ENCODE peak calls at places on chromosomes 13 and 19, in seven cellular contexts. R is psoas muscle, J is prostate gland, F is PC-3, N is fibroblast of mammary gland, E is BE2C, Q is hepatocyte. B is an unnamed sample.

GRCh38 chr13:104321756-104322155 is 1255.5 kb upstream of the SLC10A2 start:
- DNase-seq in R (no peak), J (no peak), F (no peak), N (no peak), E (no peak), Q (no peak), B (no peak)

GRCh38 chr19:57817976-57818375 is 3.3 kb upstream of the ZNF552 start:
- DNase-seq in R (no peak), J (no peak), F (no peak), N (no peak), E (no peak), Q (no peak), B (no peak)

GRCh38 chr13:52830946-52831345 is 17.5 kb downstream of the PCDH8 start:
- DNase-seq in R (no peak), J (no peak), F (peak), N (no peak), E (no peak), Q (no peak), B (no peak)

GRCh38 chr19:367963-368623 is 23.5 kb upstream of the MIER2 start:
- DNase-seq in R (no peak), J (no peak), F (no peak), N (no peak), E (no peak), Q (no peak), B (no peak)

GRCh38 chr19:45667620-45668341 is at the start of gene GIPR:
- DNase-seq in R (peak), J (no peak), F (peak), N (peak), E (peak), Q (peak), B (no peak)

GRCh38 chr19:16167055-16167454 is 6.3 kb downstream of the CIB3 start:
- DNase-seq in R (no peak), J (no peak), F (peak), N (no peak), E (no peak), Q (no peak), B (no peak)

GRCh38 chr13:37752156-37752555 is 117.4 kb downstream of the TRPC4 start:
- DNase-seq in R (no peak), J (no peak), F (no peak), N (no peak), E (no peak), Q (no peak), B (no peak)

GRCh38 chr13:104875008-104875762 is 1660.3 kb downstream of the EFNB2 start:
- DNase-seq in R (no peak), J (no peak), F (no peak), N (no peak), E (no peak), Q (no peak), B (no peak)

DNA sequence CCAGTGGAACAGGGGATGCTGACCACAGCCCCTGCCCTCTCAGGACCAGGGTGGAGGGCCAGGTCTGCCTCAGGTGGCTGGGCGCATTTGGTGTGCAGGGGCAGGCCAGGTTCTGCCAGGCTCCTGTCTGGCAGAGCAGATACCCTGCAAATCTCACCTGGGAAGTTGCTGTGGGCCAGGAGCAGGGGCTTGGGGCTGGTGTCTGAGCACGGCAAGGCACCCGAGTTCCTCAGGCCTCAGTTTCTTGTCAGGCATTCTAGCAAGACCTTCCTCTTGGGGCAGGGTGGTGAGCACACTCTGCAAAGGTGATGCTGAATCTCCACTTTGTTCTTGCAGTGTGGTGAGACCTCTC is 1.1 kb downstream of the CRTC1 start:
- DNase-seq in R (no peak), J (no peak), F (no peak), N (no peak), E (no peak), Q (no peak), B (no peak)
- H3K4me3 ChIP-seq in R (peak), J (peak), F (peak), N (no peak), E (peak), Q (no peak), B (peak)

GRCh38 chr13:97432917-97433726 is 847 bp upstream of the RAP2A start:
- DNase-seq in R (peak), J (peak), F (peak), N (peak), E (peak), Q (peak), B (peak)

GRCh38 chr13:97432232-97432916 is 1.6 kb upstream of the RAP2A start:
- DNase-seq in R (no peak), J (no peak), F (no peak), N (no peak), E (no peak), Q (no peak), B (no peak)

GRCh38 chr13:97434417-97435296 is 688 bp downstream of the RAP2A start:
- DNase-seq in R (peak), J (peak), F (peak), N (peak), E (peak), Q (no peak), B (no peak)

GRCh38 chr13:97435297-97435682 is 1.3 kb downstream of the RAP2A start:
- DNase-seq in R (no peak), J (no peak), F (no peak), N (no peak), E (no peak), Q (no peak), B (no peak)

DNA sequence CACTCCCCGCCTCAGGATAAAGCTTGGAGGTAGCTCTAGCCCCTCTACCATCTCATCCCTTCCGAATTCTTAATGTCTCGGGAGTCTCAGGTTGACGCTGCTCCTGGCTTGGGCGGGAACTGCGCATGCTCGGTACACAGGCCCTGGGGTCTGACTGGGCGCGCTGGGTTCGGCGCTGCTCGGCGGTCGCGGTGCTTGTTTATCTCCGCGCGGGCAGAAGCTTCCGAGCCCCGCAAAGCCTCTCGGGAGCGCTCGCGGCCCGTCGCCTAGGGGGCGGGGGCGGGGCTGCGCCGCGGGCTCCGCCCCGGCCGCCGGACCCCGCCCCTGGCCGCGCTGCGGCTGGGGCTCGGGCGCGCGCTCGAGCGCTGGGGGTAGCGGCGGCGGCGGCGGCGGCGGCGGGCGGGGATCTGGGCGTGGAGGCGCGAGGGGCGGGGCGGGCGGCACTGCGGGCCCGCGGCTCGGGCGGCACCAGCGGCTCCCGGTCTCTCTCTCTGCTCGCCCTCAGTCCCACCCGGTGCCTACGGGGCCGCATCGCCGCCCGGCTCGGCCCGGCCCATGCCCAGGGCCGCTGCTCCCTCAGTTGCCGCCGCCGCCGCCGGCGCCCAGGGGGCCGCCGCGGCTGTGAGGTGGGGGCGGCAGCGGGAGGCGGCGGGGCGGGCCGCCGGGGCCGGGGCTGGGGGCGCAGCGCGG is at the start of gene RAP2A:
- DNase-seq in R (peak), J (peak), F (peak), N (peak), E (peak), Q (peak), B (peak)
- TF ChIP-seq CTCF in R (no peak), J (peak), F (no peak), N (no peak), E (no peak), Q (peak), B (peak)

GRCh38 chr13:106212436-106213010 is 322.9 kb downstream of the EFNB2 start:
- DNase-seq in R (no peak), J (no peak), F (no peak), N (peak), E (no peak), Q (no peak), B (no peak)

GRCh38 chr13:106210327-106210726 is 325.1 kb downstream of the EFNB2 start:
- DNase-seq in R (no peak), J (no peak), F (no peak), N (no peak), E (no peak), Q (peak), B (no peak)

DNA sequence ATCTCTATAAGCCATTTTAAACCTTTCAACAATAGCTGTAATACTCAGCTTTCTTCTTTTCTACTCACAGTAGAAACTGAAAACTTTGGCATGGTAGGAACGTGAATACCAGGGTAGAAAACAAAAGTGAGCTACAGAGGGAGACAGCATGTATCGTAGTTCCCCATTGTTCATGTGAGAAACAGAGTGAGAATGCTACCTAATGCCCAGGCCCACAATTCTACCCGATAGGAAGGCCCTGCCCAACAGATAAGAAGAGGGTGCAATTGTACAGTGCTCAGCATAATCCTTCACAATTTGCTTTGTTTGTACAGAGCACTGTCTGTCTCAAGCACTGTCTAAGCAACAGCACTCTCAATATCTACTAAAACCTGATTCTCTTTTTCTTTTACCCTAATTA is 322.4 kb downstream of the EFNB2 start:
- DNase-seq in R (no peak), J (no peak), F (no peak), N (no peak), E (no peak), Q (no peak), B (no peak)
- H3K4me3 ChIP-seq in R (no peak), J (no peak), F (no peak), N (no peak), E (no peak), Q (no peak), B (no peak)

GRCh38 chr13:27997904-27998522 is 9.5 kb upstream of the URAD start:
- DNase-seq in R (no peak), J (no peak), F (peak), N (peak), E (peak), Q (peak), B (peak)
- TF ChIP-seq CTCF in R (no peak), J (no peak), F (peak), N (peak), E (peak), Q (peak), B (peak)

DNA sequence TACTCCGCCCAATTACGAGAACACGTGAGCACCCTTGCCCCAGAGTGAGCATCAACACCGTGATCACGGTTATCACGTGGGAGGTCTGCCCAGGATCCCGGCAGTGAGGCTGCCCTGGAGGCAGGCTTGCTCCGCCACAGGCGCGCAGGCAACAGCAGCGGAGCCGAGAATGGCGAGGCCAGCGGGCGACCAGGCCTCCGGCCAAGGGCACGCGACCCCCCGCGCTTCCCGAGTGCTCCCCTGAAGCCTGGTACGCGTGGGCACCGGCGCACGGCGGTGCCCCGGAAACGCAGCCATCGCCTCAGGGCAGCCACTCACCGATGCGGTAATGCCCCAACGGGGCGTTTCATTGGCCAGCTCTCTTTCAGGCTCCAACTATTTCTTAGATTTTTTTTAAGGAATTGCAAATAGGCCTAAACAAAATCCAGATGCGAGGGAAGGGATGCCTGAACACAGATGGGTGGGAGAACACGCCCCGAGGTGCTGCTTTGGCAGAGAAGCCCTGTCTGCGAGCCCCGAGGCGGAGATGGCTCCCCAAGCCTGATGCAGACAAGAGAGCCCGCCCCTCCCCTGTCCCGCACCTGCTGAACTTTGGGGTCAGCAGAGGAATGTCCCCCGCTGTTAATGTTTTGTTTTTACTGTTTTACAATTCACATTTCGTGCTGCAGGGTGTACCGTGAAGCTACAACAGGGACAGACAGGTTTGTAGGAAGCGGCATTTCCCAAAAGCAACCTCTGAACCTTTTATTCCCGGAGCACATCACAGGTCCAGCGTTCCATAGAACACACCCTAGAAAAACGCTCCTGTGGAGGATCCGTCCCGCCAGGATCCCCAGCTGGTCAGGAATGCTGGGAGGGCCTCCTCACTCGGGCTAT is 132.7 kb downstream of the ZDHHC20 start:
- DNase-seq in R (no peak), J (no peak), F (no peak), N (peak), E (peak), Q (peak), B (no peak)
- H3K4me3 ChIP-seq in R (peak), J (no peak), F (no peak), N (peak), E (peak), Q (peak), B (no peak)

GRCh38 chr19:8340341-8341096 is 2.5 kb downstream of the KANK3 start:
- DNase-seq in R (peak), J (no peak), F (no peak), N (no peak), E (no peak), Q (no peak), B (no peak)
- TF ChIP-seq CTCF in R (no peak), J (no peak), F (no peak), N (no peak), E (peak), Q (no peak), B (no peak)

DNA sequence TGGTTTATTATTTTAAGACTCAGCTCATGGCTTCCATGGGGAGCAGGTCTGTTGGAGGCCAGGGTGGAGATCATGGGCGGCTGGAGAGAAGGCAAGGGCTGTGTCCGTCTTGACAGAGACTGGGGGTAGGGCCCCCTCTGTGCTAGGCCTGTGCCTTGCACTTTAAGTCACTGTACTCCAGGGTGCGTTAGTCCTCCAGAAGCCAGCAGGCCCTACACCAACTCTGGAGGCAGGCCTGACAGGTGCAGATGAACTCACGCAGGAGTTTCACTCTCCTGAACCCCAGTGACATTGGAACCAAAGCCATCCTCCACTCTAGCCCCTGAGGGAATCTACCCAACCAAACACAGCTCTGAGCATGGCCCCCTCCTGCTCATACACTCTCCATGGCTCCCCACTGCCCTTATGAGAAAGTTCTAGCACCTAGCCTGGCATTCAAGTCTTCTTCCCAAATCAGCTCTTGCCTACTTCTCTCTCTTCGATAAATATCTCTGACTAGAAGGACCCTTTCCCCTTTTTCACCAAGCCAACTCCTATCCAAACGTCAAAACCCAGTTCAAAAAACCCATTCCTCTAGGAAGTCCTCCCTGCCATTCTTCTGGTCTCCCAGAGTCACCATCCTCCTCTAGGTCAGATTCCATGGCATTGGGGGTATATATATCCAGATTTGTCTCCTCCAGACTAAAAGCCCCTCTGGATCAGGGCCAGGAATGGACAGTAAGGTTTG is 15.1 kb downstream of the MEF2B start:
- DNase-seq in R (no peak), J (no peak), F (no peak), N (no peak), E (no peak), Q (no peak), B (no peak)
- H3K4me3 ChIP-seq in R (no peak), J (no peak), F (no peak), N (no peak), E (no peak), Q (no peak), B (no peak)

DNA sequence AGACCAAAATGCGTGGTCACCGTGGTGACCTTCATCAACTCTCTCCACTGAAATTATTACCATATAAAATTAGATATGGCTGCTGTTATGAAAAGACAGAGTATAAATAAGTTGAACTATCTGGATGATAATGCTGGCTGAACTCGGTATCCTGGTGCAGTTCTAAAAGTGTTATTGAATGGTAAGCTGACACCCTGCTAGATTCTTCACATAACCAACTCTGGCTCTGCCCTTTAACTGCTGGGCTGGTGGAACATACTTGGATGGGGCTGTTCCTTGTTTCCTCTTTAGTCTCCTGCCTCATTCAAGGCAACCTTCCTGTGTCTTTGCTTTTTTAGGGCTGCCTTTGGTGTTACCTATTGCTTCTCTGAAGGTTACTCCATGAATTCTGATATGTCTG is 106.9 kb downstream of the FGF9 start:
- DNase-seq in R (no peak), J (no peak), F (no peak), N (no peak), E (no peak), Q (no peak), B (no peak)
- TF ChIP-seq CTCF in R (no peak), J (no peak), F (no peak), N (no peak), E (no peak), Q (no peak), B (no peak)

B was measured in LNCaP clone FGC.